ENCODE peak calls at places on chromosomes 5 and 9, in seven cellular contexts. One of them, this sample, is unnamed.

GRCh38 chr5:41414598-41414997 is 95.8 kb downstream of the PLCXD3 start:
- DNase-seq in transverse colon: no peak
- DNase-seq in stomach: no peak
- DNase-seq in sigmoid colon: peak; percentile 66
- DNase-seq in H1: no peak
- DNase-seq in HepG2: peak; percentile 79
- DNase-seq in K562: no peak
- DNase-seq in this sample: no peak

GRCh38 chr5:80161165-80161564 is 94.7 kb downstream of the SERINC5 start:
- DNase-seq in stomach: no peak
- DNase-seq in sigmoid colon: no peak
- DNase-seq in H1: no peak
- DNase-seq in transverse colon: no peak
- DNase-seq in K562: no peak
- DNase-seq in HepG2: no peak
- DNase-seq in this sample: no peak

GRCh38 chr5:125232779-125233230 is 486.4 kb upstream of the ZNF608 start:
- DNase-seq in K562: no peak
- DNase-seq in stomach: no peak
- DNase-seq in HepG2: no peak
- DNase-seq in H1: no peak
- DNase-seq in transverse colon: no peak
- DNase-seq in sigmoid colon: no peak
- DNase-seq in this sample: no peak

GRCh38 chr5:175096469-175097185 is 347.4 kb downstream of the DRD1 start:
- DNase-seq in HepG2: no peak
- DNase-seq in stomach: no peak
- DNase-seq in K562: no peak
- DNase-seq in transverse colon: no peak
- DNase-seq in H1: no peak
- DNase-seq in sigmoid colon: no peak
- DNase-seq in this sample: no peak

GRCh38 chr9:96453625-96454024 is 3.7 kb downstream of the HABP4 start:
- DNase-seq in HepG2: peak; percentile 25
- DNase-seq in H1: no peak
- DNase-seq in stomach: no peak
- DNase-seq in K562: no peak
- DNase-seq in transverse colon: no peak
- DNase-seq in sigmoid colon: no peak
- DNase-seq in this sample: no peak

GRCh38 chr5:100595152-100595811 is 60.1 kb downstream of the FAM174A start:
- DNase-seq in H1: no peak
- DNase-seq in stomach: peak; percentile 32
- DNase-seq in HepG2: peak; percentile 53
- DNase-seq in sigmoid colon: no peak
- DNase-seq in K562: peak; percentile 5
- DNase-seq in transverse colon: peak; percentile 12
- DNase-seq in this sample: no peak

GRCh38 chr5:55176176-55176818 is 3.3 kb upstream of the CDC20B start:
- DNase-seq in HepG2: peak; percentile 34
- DNase-seq in sigmoid colon: no peak
- DNase-seq in transverse colon: peak; percentile 83
- DNase-seq in H1: peak; percentile 88
- DNase-seq in K562: peak; percentile 82
- DNase-seq in stomach: peak; percentile 73
- DNase-seq in this sample: no peak

GRCh38 chr5:72608297-72608696 is 101.1 kb upstream of the ZNF366 start:
- DNase-seq in H1: no peak
- DNase-seq in K562: no peak
- DNase-seq in transverse colon: no peak
- DNase-seq in HepG2: no peak
- DNase-seq in stomach: no peak
- DNase-seq in sigmoid colon: no peak
- DNase-seq in this sample: no peak

GRCh38 chr9:95127249-95128176 is 190.0 kb downstream of the FANCC start:
- DNase-seq in HepG2: peak; percentile 53
- DNase-seq in K562: peak; percentile 81
- DNase-seq in H1: peak; percentile 93
- DNase-seq in stomach: peak; percentile 92
- DNase-seq in transverse colon: peak; percentile 87
- DNase-seq in sigmoid colon: peak; percentile 94
- DNase-seq in this sample: peak; percentile 86

GRCh38 chr9:89805726-89806125 is 200.9 kb downstream of the GADD45G start:
- DNase-seq in HepG2: no peak
- DNase-seq in sigmoid colon: no peak
- DNase-seq in H1: no peak
- DNase-seq in stomach: no peak
- DNase-seq in K562: no peak
- DNase-seq in transverse colon: no peak
- DNase-seq in this sample: no peak

GRCh38 chr9:122325124-122325523 is 45.7 kb upstream of the PTGS1 start:
- DNase-seq in sigmoid colon: no peak
- DNase-seq in transverse colon: no peak
- DNase-seq in K562: no peak
- DNase-seq in stomach: no peak
- DNase-seq in H1: no peak
- DNase-seq in HepG2: peak; percentile 79
- DNase-seq in this sample: no peak

GRCh38 chr9:91084896-91085295 is 276.8 kb downstream of the AUH start:
- DNase-seq in K562: no peak
- DNase-seq in HepG2: no peak
- DNase-seq in H1: no peak
- DNase-seq in transverse colon: no peak
- DNase-seq in stomach: no peak
- DNase-seq in sigmoid colon: no peak
- DNase-seq in this sample: no peak

GRCh38 chr5:100444961-100445360 is 90.2 kb upstream of the FAM174A start:
- DNase-seq in K562: no peak
- DNase-seq in H1: no peak
- DNase-seq in sigmoid colon: no peak
- DNase-seq in transverse colon: no peak
- DNase-seq in stomach: no peak
- DNase-seq in HepG2: no peak
- DNase-seq in this sample: no peak

GRCh38 chr5:117379521-117379920 is 804.9 kb upstream of the SEMA6A start:
- DNase-seq in K562: no peak
- DNase-seq in HepG2: no peak
- DNase-seq in H1: no peak
- DNase-seq in stomach: no peak
- DNase-seq in transverse colon: no peak
- DNase-seq in sigmoid colon: no peak
- DNase-seq in this sample: no peak

DNA sequence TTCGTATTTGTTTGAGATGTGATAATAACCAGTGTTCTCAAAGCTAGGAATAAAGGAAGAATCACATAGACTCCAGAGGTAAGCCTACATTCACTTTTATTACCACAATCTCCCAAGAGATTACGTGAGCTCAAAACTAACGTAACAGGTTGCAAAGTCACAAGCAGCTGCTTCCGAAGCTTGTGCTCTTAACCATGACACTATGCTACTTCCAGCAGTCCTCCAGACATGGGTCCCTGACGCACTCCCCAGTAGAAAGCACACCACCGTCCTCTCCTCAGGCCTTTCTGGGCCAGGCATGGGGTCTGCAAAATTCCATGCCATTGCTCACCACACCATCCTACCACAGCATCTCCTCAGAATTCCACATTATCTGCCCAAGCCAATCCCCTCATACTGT is 84.6 kb downstream of the PAX5 start:
- DNase-seq in H1: no peak
- DNase-seq in sigmoid colon: peak; percentile 4
- DNase-seq in HepG2: no peak
- DNase-seq in K562: no peak
- DNase-seq in stomach: no peak
- DNase-seq in transverse colon: no peak
- DNase-seq in this sample: no peak
- TF ChIP-seq POLR2AphosphoS5 in H1: no peak
- TF ChIP-seq POLR2AphosphoS5 in sigmoid colon: no peak
- TF ChIP-seq POLR2AphosphoS5 in HepG2: no peak
- TF ChIP-seq POLR2AphosphoS5 in K562: no peak
- TF ChIP-seq POLR2AphosphoS5 in stomach: no peak
- TF ChIP-seq POLR2AphosphoS5 in transverse colon: no peak
- TF ChIP-seq POLR2AphosphoS5 in this sample: no peak

GRCh38 chr9:3972687-3973086 is 327.2 kb downstream of the GLIS3 start:
- DNase-seq in HepG2: no peak
- DNase-seq in H1: no peak
- DNase-seq in K562: no peak
- DNase-seq in stomach: no peak
- DNase-seq in sigmoid colon: no peak
- DNase-seq in transverse colon: no peak
- DNase-seq in this sample: no peak

GRCh38 chr9:3963266-3964019 is 336.4 kb downstream of the GLIS3 start:
- DNase-seq in HepG2: no peak
- DNase-seq in stomach: peak; percentile 26
- DNase-seq in K562: no peak
- DNase-seq in transverse colon: no peak
- DNase-seq in H1: no peak
- DNase-seq in sigmoid colon: peak; percentile 67
- DNase-seq in this sample: no peak

GRCh38 chr9:3969846-3970245 is 330.0 kb downstream of the GLIS3 start:
- DNase-seq in stomach: no peak
- DNase-seq in transverse colon: no peak
- DNase-seq in K562: no peak
- DNase-seq in H1: no peak
- DNase-seq in sigmoid colon: no peak
- DNase-seq in HepG2: no peak
- DNase-seq in this sample: no peak

GRCh38 chr9:3971391-3972082 is 328.3 kb downstream of the GLIS3 start:
- DNase-seq in H1: no peak
- DNase-seq in stomach: no peak
- DNase-seq in transverse colon: no peak
- DNase-seq in K562: no peak
- DNase-seq in sigmoid colon: no peak
- DNase-seq in HepG2: no peak
- DNase-seq in this sample: no peak

DNA sequence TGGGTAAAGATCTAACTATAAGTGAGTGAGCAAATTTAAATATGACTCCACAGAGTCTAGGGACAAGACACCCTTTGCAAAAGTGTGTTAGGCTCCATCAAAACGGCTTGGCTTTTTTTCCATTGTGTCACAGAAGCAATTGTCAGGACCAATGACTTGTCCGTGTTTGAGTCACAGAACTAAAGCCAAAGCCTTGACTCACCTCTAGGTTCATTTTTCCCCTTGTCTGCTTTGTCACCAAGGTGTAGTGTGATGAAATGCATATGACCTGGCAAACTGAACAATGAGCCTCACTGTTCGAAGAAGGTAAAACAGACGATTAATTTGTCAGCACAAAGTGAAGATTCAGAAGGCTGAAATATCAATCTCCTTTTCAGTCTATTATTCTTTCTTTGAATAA is 331.0 kb downstream of the GLIS3 start:
- DNase-seq in sigmoid colon: no peak
- DNase-seq in H1: no peak
- DNase-seq in HepG2: peak; percentile 16
- DNase-seq in K562: no peak
- DNase-seq in stomach: no peak
- DNase-seq in transverse colon: no peak
- DNase-seq in this sample: no peak
- TF ChIP-seq EP300 in sigmoid colon: no peak
- TF ChIP-seq EP300 in H1: no peak
- TF ChIP-seq EP300 in HepG2: no peak
- TF ChIP-seq EP300 in K562: no peak
- TF ChIP-seq EP300 in stomach: no peak
- TF ChIP-seq EP300 in transverse colon: no peak
- TF ChIP-seq EP300 in this sample: no peak

GRCh38 chr5:172648008-172648359 is 6.9 kb downstream of the NEURL1B start:
- DNase-seq in stomach: no peak
- DNase-seq in sigmoid colon: no peak
- DNase-seq in K562: no peak
- DNase-seq in H1: no peak
- DNase-seq in transverse colon: no peak
- DNase-seq in HepG2: no peak
- DNase-seq in this sample: no peak
- H3K4me1 ChIP-seq in stomach: peaks cover 8% of the 10 kb centered on the region
- H3K4me1 ChIP-seq in sigmoid colon: peaks cover 100% of the 10 kb centered on the region
- H3K4me1 ChIP-seq in K562: no peaks in the 10 kb centered on the region
- H3K4me1 ChIP-seq in H1: peaks cover 5% of the 10 kb centered on the region
- H3K4me1 ChIP-seq in transverse colon: peaks cover 65% of the 10 kb centered on the region
- H3K4me1 ChIP-seq in HepG2: no peaks in the 10 kb centered on the region
- H3K4me1 ChIP-seq in this sample: peaks cover 39% of the 10 kb centered on the region

GRCh38 chr5:66168226-66168625 is 24.1 kb downstream of the SREK1 start:
- DNase-seq in transverse colon: no peak
- DNase-seq in sigmoid colon: no peak
- DNase-seq in HepG2: no peak
- DNase-seq in stomach: no peak
- DNase-seq in H1: no peak
- DNase-seq in K562: no peak
- DNase-seq in this sample: no peak
- TF ChIP-seq POLR2AphosphoS5 in transverse colon: no peak
- TF ChIP-seq POLR2AphosphoS5 in sigmoid colon: no peak
- TF ChIP-seq POLR2AphosphoS5 in HepG2: no peak
- TF ChIP-seq POLR2AphosphoS5 in stomach: no peak
- TF ChIP-seq POLR2AphosphoS5 in H1: no peak
- TF ChIP-seq POLR2AphosphoS5 in K562: no peak
- TF ChIP-seq POLR2AphosphoS5 in this sample: no peak

GRCh38 chr5:103849934-103850333 is 287.3 kb upstream of the NUDT12 start:
- DNase-seq in H1: no peak
- DNase-seq in transverse colon: no peak
- DNase-seq in HepG2: no peak
- DNase-seq in sigmoid colon: no peak
- DNase-seq in K562: no peak
- DNase-seq in stomach: no peak
- DNase-seq in this sample: no peak

GRCh38 chr5:103842936-103843335 is 280.3 kb upstream of the NUDT12 start:
- DNase-seq in K562: no peak
- DNase-seq in HepG2: no peak
- DNase-seq in H1: no peak
- DNase-seq in transverse colon: no peak
- DNase-seq in stomach: no peak
- DNase-seq in sigmoid colon: no peak
- DNase-seq in this sample: no peak

GRCh38 chr5:103847060-103847459 is 284.5 kb upstream of the NUDT12 start:
- DNase-seq in HepG2: no peak
- DNase-seq in transverse colon: no peak
- DNase-seq in H1: no peak
- DNase-seq in K562: no peak
- DNase-seq in stomach: no peak
- DNase-seq in sigmoid colon: no peak
- DNase-seq in this sample: no peak
- TF ChIP-seq EP300 in HepG2: no peak
- TF ChIP-seq EP300 in transverse colon: no peak
- TF ChIP-seq EP300 in H1: no peak
- TF ChIP-seq EP300 in K562: no peak
- TF ChIP-seq EP300 in stomach: no peak
- TF ChIP-seq EP300 in sigmoid colon: no peak
- TF ChIP-seq EP300 in this sample: no peak

GRCh38 chr9:105047652-105048031 is 119.7 kb upstream of the ABCA1 start:
- DNase-seq in transverse colon: no peak
- DNase-seq in H1: no peak
- DNase-seq in stomach: no peak
- DNase-seq in sigmoid colon: no peak
- DNase-seq in K562: no peak
- DNase-seq in HepG2: peak; percentile 77
- DNase-seq in this sample: no peak
- H3K4me1 ChIP-seq in transverse colon: no peaks in the 10 kb centered on the region
- H3K4me1 ChIP-seq in H1: peaks cover 6% of the 10 kb centered on the region
- H3K4me1 ChIP-seq in stomach: no peaks in the 10 kb centered on the region
- H3K4me1 ChIP-seq in sigmoid colon: no peaks in the 10 kb centered on the region
- H3K4me1 ChIP-seq in K562: no peaks in the 10 kb centered on the region
- H3K4me1 ChIP-seq in HepG2: peaks cover 28% of the 10 kb centered on the region
- H3K4me1 ChIP-seq in this sample: no peaks in the 10 kb centered on the region

This sample was measured in suprapubic skin.